ENCODE peak calls at places on chromosomes 1 and 21, in five cellular contexts. One of them, this sample, is unnamed.

GRCh38 chr1:205925730-205926129 is 17.5 kb downstream of the SLC26A9 start:
- DNase-seq in dermis microvascular lymphatic vessel endothelial cell: peak; percentile 71
- DNase-seq in GF-D8: no peak
- DNase-seq in activated T-cell treated with anti-CD3 and anti-CD28 coated beads, Interleukin-2, amount 50 U/mL, for 48 hours: no peak
- DNase-seq in AG08395: peak; percentile 78
- DNase-seq in this sample: no peak

GRCh38 chr1:32741417-32742131 is 39.0 kb upstream of the SYNC start:
- DNase-seq in dermis microvascular lymphatic vessel endothelial cell: no peak
- DNase-seq in GF-D8: no peak
- DNase-seq in AG08395: peak; percentile 76
- DNase-seq in activated T-cell treated with anti-CD3 and anti-CD28 coated beads, Interleukin-2, amount 50 U/mL, for 48 hours: no peak
- DNase-seq in this sample: no peak

GRCh38 chr1:86852737-86853408 is 61.1 kb downstream of the SELENOF start:
- DNase-seq in activated T-cell treated with anti-CD3 and anti-CD28 coated beads, Interleukin-2, amount 50 U/mL, for 48 hours: no peak
- DNase-seq in GF-D8: no peak
- DNase-seq in dermis microvascular lymphatic vessel endothelial cell: no peak
- DNase-seq in AG08395: no peak
- DNase-seq in this sample: no peak

GRCh38 chr1:91651671-91652071 is 151.0 kb downstream of the CDC7 start:
- DNase-seq in dermis microvascular lymphatic vessel endothelial cell: peak; percentile 86
- DNase-seq in AG08395: no peak
- DNase-seq in activated T-cell treated with anti-CD3 and anti-CD28 coated beads, Interleukin-2, amount 50 U/mL, for 48 hours: no peak
- DNase-seq in GF-D8: no peak
- DNase-seq in this sample: no peak

GRCh38 chr1:204398197-204399125 is 13.2 kb downstream of the PPP1R15B start:
- DNase-seq in AG08395: peak; percentile 85
- DNase-seq in GF-D8: peak; percentile 36
- DNase-seq in dermis microvascular lymphatic vessel endothelial cell: peak; percentile 87
- DNase-seq in activated T-cell treated with anti-CD3 and anti-CD28 coated beads, Interleukin-2, amount 50 U/mL, for 48 hours: peak; percentile 62
- DNase-seq in this sample: peak; percentile 92

GRCh38 chr1:116498789-116499628 is 71.8 kb downstream of the CD58 start:
- DNase-seq in dermis microvascular lymphatic vessel endothelial cell: peak; percentile 71
- DNase-seq in activated T-cell treated with anti-CD3 and anti-CD28 coated beads, Interleukin-2, amount 50 U/mL, for 48 hours: peak; percentile 58
- DNase-seq in AG08395: peak; percentile 83
- DNase-seq in GF-D8: peak; percentile 26
- DNase-seq in this sample: peak; percentile 58

GRCh38 chr1:43340559-43340958 is 2.9 kb downstream of the MPL start:
- DNase-seq in activated T-cell treated with anti-CD3 and anti-CD28 coated beads, Interleukin-2, amount 50 U/mL, for 48 hours: no peak
- DNase-seq in GF-D8: no peak
- DNase-seq in AG08395: no peak
- DNase-seq in dermis microvascular lymphatic vessel endothelial cell: no peak
- DNase-seq in this sample: no peak

GRCh38 chr1:244065960-244066388 is 14.9 kb downstream of the ZBTB18 start:
- DNase-seq in GF-D8: no peak
- DNase-seq in activated T-cell treated with anti-CD3 and anti-CD28 coated beads, Interleukin-2, amount 50 U/mL, for 48 hours: no peak
- DNase-seq in dermis microvascular lymphatic vessel endothelial cell: no peak
- DNase-seq in AG08395: peak; percentile 69
- DNase-seq in this sample: no peak

GRCh38 chr1:235074335-235075120 is 54.1 kb downstream of the TOMM20 start:
- DNase-seq in AG08395: peak; percentile 69
- DNase-seq in GF-D8: no peak
- DNase-seq in activated T-cell treated with anti-CD3 and anti-CD28 coated beads, Interleukin-2, amount 50 U/mL, for 48 hours: peak; percentile 78
- DNase-seq in dermis microvascular lymphatic vessel endothelial cell: peak; percentile 83
- DNase-seq in this sample: peak; percentile 82

GRCh38 chr1:176987016-176987415 is 177.5 kb downstream of the ASTN1 start:
- DNase-seq in GF-D8: no peak
- DNase-seq in dermis microvascular lymphatic vessel endothelial cell: no peak
- DNase-seq in activated T-cell treated with anti-CD3 and anti-CD28 coated beads, Interleukin-2, amount 50 U/mL, for 48 hours: no peak
- DNase-seq in AG08395: no peak
- DNase-seq in this sample: no peak

GRCh38 chr1:182617075-182617429 is 12.9 kb upstream of the RGS16 start:
- DNase-seq in activated T-cell treated with anti-CD3 and anti-CD28 coated beads, Interleukin-2, amount 50 U/mL, for 48 hours: no peak
- DNase-seq in dermis microvascular lymphatic vessel endothelial cell: no peak
- DNase-seq in AG08395: no peak
- DNase-seq in GF-D8: no peak
- DNase-seq in this sample: no peak

GRCh38 chr21:42009018-42009830 is 936 bp downstream of the ZBTB21 start:
- DNase-seq in AG08395: peak; percentile 26
- DNase-seq in dermis microvascular lymphatic vessel endothelial cell: peak; percentile 81
- DNase-seq in GF-D8: peak; percentile 41
- DNase-seq in activated T-cell treated with anti-CD3 and anti-CD28 coated beads, Interleukin-2, amount 50 U/mL, for 48 hours: peak; percentile 70
- DNase-seq in this sample: peak; percentile 50

GRCh38 chr1:19011832-19012231 is 55.4 kb upstream of the IFFO2 start:
- DNase-seq in AG08395: no peak
- DNase-seq in GF-D8: no peak
- DNase-seq in activated T-cell treated with anti-CD3 and anti-CD28 coated beads, Interleukin-2, amount 50 U/mL, for 48 hours: no peak
- DNase-seq in dermis microvascular lymphatic vessel endothelial cell: peak; percentile 13
- DNase-seq in this sample: no peak

GRCh38 chr1:220224611-220225124 is 47.6 kb downstream of the RAB3GAP2 start:
- DNase-seq in AG08395: no peak
- DNase-seq in dermis microvascular lymphatic vessel endothelial cell: no peak
- DNase-seq in activated T-cell treated with anti-CD3 and anti-CD28 coated beads, Interleukin-2, amount 50 U/mL, for 48 hours: no peak
- DNase-seq in GF-D8: no peak
- DNase-seq in this sample: no peak

GRCh38 chr1:206467915-206468314 is 2.4 kb upstream of the IKBKE start:
- DNase-seq in activated T-cell treated with anti-CD3 and anti-CD28 coated beads, Interleukin-2, amount 50 U/mL, for 48 hours: peak; percentile 38
- DNase-seq in GF-D8: peak; percentile 92
- DNase-seq in AG08395: peak; percentile 71
- DNase-seq in dermis microvascular lymphatic vessel endothelial cell: no peak
- DNase-seq in this sample: no peak

GRCh38 chr1:43990271-43991199 is 864 bp upstream of the CCDC24 start:
- DNase-seq in AG08395: no peak
- DNase-seq in dermis microvascular lymphatic vessel endothelial cell: no peak
- DNase-seq in GF-D8: no peak
- DNase-seq in activated T-cell treated with anti-CD3 and anti-CD28 coated beads, Interleukin-2, amount 50 U/mL, for 48 hours: no peak
- DNase-seq in this sample: no peak

GRCh38 chr1:11921022-11921421 is 5.2 kb downstream of the KIAA2013 start:
- DNase-seq in dermis microvascular lymphatic vessel endothelial cell: no peak
- DNase-seq in AG08395: no peak
- DNase-seq in activated T-cell treated with anti-CD3 and anti-CD28 coated beads, Interleukin-2, amount 50 U/mL, for 48 hours: no peak
- DNase-seq in GF-D8: no peak
- DNase-seq in this sample: no peak

GRCh38 chr1:224726783-224727182 is 110.7 kb downstream of the CNIH3 start:
- DNase-seq in activated T-cell treated with anti-CD3 and anti-CD28 coated beads, Interleukin-2, amount 50 U/mL, for 48 hours: no peak
- DNase-seq in AG08395: peak; percentile 95
- DNase-seq in GF-D8: no peak
- DNase-seq in dermis microvascular lymphatic vessel endothelial cell: peak; percentile 2
- DNase-seq in this sample: no peak

GRCh38 chr1:62355095-62355494 is 35.9 kb upstream of the KANK4 start:
- DNase-seq in dermis microvascular lymphatic vessel endothelial cell: no peak
- DNase-seq in GF-D8: no peak
- DNase-seq in activated T-cell treated with anti-CD3 and anti-CD28 coated beads, Interleukin-2, amount 50 U/mL, for 48 hours: no peak
- DNase-seq in AG08395: no peak
- DNase-seq in this sample: no peak